ENCODE peak calls at places on chromosomes 6 and 20, in seven cellular contexts. U is AG08396; V is T-helper 9 cell; Y is activated effector memory CD4-positive, alpha-beta T cell treated with Interleukin-2 at 50 U/mL for 16 hours; T is stimulated activated naive CD4-positive, alpha-beta T cell; N is effector memory CD4-positive, alpha-beta T cell; B is lung microvascular endothelial cell. K is an unnamed sample.

GRCh38 chr20:56245761-56246160 is 2.8 kb upstream of the MC3R start:
- DNase-seq in U (no peak), V (no peak), Y (no peak), T (no peak), N (no peak), B (peak; percentile 3), K (peak; percentile 84)

GRCh38 chr20:56187791-56188190 is 60.7 kb upstream of the MC3R start:
- DNase-seq in U (no peak), V (no peak), Y (no peak), T (no peak), N (no peak), B (no peak), K (peak; percentile 46)

GRCh38 chr6:19535351-19535750 is 301.8 kb upstream of the ID4 start:
- DNase-seq in U (no peak), V (no peak), Y (no peak), T (no peak), N (no peak), B (no peak), K (no peak)

GRCh38 chr6:89487864-89488263 is 54.9 kb downstream of the ANKRD6 start:
- DNase-seq in U (no peak), V (no peak), Y (no peak), T (no peak), N (no peak), B (no peak), K (no peak)

GRCh38 chr6:33197431-33198048 is 2.9 kb downstream of the RXRB start:
- DNase-seq in U (peak; percentile 84), V (no peak), Y (no peak), T (no peak), N (no peak), B (peak; percentile 69), K (peak; percentile 70)

GRCh38 chr6:147664092-147664491 is 155.6 kb downstream of the SAMD5 start:
- DNase-seq in U (no peak), V (no peak), Y (no peak), T (no peak), N (no peak), B (no peak), K (no peak)

GRCh38 chr20:59583428-59584277 is 20.7 kb upstream of the PHACTR3 start:
- DNase-seq in U (no peak), V (no peak), Y (no peak), T (no peak), N (no peak), B (no peak), K (no peak)

GRCh38 chr6:34065470-34066283 is 80.2 kb downstream of the GRM4 start:
- DNase-seq in U (no peak), V (no peak), Y (no peak), T (no peak), N (no peak), B (no peak), K (no peak)

GRCh38 chr6:119979862-119980261 is 630.3 kb upstream of the MAN1A1 start:
- DNase-seq in U (no peak), V (no peak), Y (no peak), T (no peak), N (no peak), B (no peak), K (no peak)

GRCh38 chr6:156912431-156912830 is 135.3 kb downstream of the ARID1B start:
- DNase-seq in U (no peak), V (no peak), Y (no peak), T (no peak), N (no peak), B (peak; percentile 16), K (no peak)

GRCh38 chr20:61925555-61926252 is 140.0 kb downstream of the TAF4 start:
- DNase-seq in U (peak; percentile 66), V (no peak), Y (no peak), T (no peak), N (no peak), B (no peak), K (peak; percentile 35)

GRCh38 chr6:16184129-16184528 is 54.3 kb upstream of the GMPR start:
- DNase-seq in U (peak; percentile 40), V (no peak), Y (no peak), T (no peak), N (no peak), B (peak; percentile 41), K (peak; percentile 43)

GRCh38 chr6:100464910-100465700 is at the start of gene SIM1:
- DNase-seq in U (peak; percentile 53), V (no peak), Y (no peak), T (no peak), N (no peak), B (peak; percentile 81), K (no peak)

GRCh38 chr6:7390218-7390878 is 740 bp downstream of the RIOK1 start:
- DNase-seq in U (no peak), V (no peak), Y (no peak), T (peak; percentile 52), N (no peak), B (no peak), K (no peak)

GRCh38 chr6:118372413-118372812 is 175.7 kb upstream of the PLN start:
- DNase-seq in U (peak; percentile 20), V (no peak), Y (no peak), T (no peak), N (no peak), B (no peak), K (no peak)

GRCh38 chr6:996271-996852 is 303.4 kb upstream of the EXOC2 start:
- DNase-seq in U (no peak), V (no peak), Y (no peak), T (no peak), N (no peak), B (no peak), K (peak; percentile 93)

GRCh38 chr6:148840256-148840655 is 93.4 kb downstream of the UST start:
- DNase-seq in U (no peak), V (no peak), Y (no peak), T (no peak), N (no peak), B (no peak), K (peak; percentile 25)

GRCh38 chr20:17910828-17911294 is 57.7 kb downstream of the SNX5 start:
- DNase-seq in U (peak; percentile 73), V (no peak), Y (no peak), T (no peak), N (no peak), B (peak; percentile 83), K (peak; percentile 67)

GRCh38 chr6:3542032-3542640 is 85.3 kb upstream of the SLC22A23 start:
- DNase-seq in U (no peak), V (no peak), Y (no peak), T (no peak), N (no peak), B (no peak), K (peak; percentile 8)

GRCh38 chr6:105649192-105649591 is 246.3 kb upstream of the PREP start:
- DNase-seq in U (no peak), V (no peak), Y (no peak), T (no peak), N (no peak), B (no peak), K (no peak)

GRCh38 chr20:36642136-36642535 is 3.9 kb downstream of the SLA2 start:
- DNase-seq in U (no peak), V (no peak), Y (no peak), T (no peak), N (no peak), B (no peak), K (no peak)

GRCh38 chr6:110287462-110288341 is 70.4 kb downstream of the METTL24 start:
- DNase-seq in U (no peak), V (no peak), Y (no peak), T (no peak), N (no peak), B (no peak), K (no peak)

GRCh38 chr6:157269261-157269794 is 54.0 kb downstream of the TMEM242 start:
- DNase-seq in U (peak; percentile 37), V (no peak), Y (no peak), T (no peak), N (no peak), B (peak; percentile 89), K (no peak)

GRCh38 chr6:106539931-106540330 is 89.4 kb downstream of the RTN4IP1 start:
- DNase-seq in U (no peak), V (no peak), Y (no peak), T (no peak), N (no peak), B (no peak), K (no peak)

GRCh38 chr6:3316363-3316762 is 57.6 kb downstream of the PSMG4 start:
- DNase-seq in U (no peak), V (no peak), Y (no peak), T (no peak), N (no peak), B (no peak), K (no peak)

GRCh38 chr20:41072099-41072798 is 43.6 kb downstream of the TOP1 start:
- DNase-seq in U (peak; percentile 53), V (no peak), Y (no peak), T (no peak), N (no peak), B (peak; percentile 90), K (no peak)

GRCh38 chr6:109834595-109835437 is 143.3 kb upstream of the GPR6 start:
- DNase-seq in U (no peak), V (no peak), Y (no peak), T (no peak), N (no peak), B (no peak), K (no peak)

GRCh38 chr6:161373905-161374451 is 100.1 kb upstream of the AGPAT4 start:
- DNase-seq in U (peak; percentile 70), V (peak; percentile 61), Y (peak; percentile 32), T (peak; percentile 18), N (peak; percentile 23), B (peak; percentile 60), K (peak; percentile 27)

GRCh38 chr20:11117808-11118528 is 444.2 kb upstream of the JAG1 start:
- DNase-seq in U (peak; percentile 10), V (no peak), Y (no peak), T (no peak), N (no peak), B (peak; percentile 92), K (peak; percentile 26)

GRCh38 chr20:2264118-2264517 is 31.7 kb upstream of the TGM3 start:
- DNase-seq in U (no peak), V (no peak), Y (no peak), T (no peak), N (no peak), B (no peak), K (no peak)

GRCh38 chr20:38450412-38450975 is 15.4 kb upstream of the SNHG17 start:
- DNase-seq in U (no peak), V (no peak), Y (no peak), T (no peak), N (no peak), B (peak; percentile 91), K (no peak)

GRCh38 chr20:63463400-63464288 is 8.8 kb downstream of the KCNQ2 start:
- DNase-seq in U (no peak), V (no peak), Y (no peak), T (no peak), N (no peak), B (no peak), K (no peak)

GRCh38 chr6:28683945-28684538 is 158.4 kb downstream of the GPX5 start:
- DNase-seq in U (peak; percentile 39), V (no peak), Y (no peak), T (no peak), N (no peak), B (peak; percentile 69), K (peak; percentile 36)

GRCh38 chr20:54231006-54231405 is 23.1 kb downstream of the PFDN4 start:
- DNase-seq in U (no peak), V (no peak), Y (no peak), T (no peak), N (no peak), B (no peak), K (no peak)

GRCh38 chr20:37386505-37387201 is 40.7 kb downstream of the SRC start:
- DNase-seq in U (no peak), V (no peak), Y (no peak), T (no peak), N (no peak), B (no peak), K (no peak)

GRCh38 chr6:90284745-90285481 is 11.7 kb downstream of the BACH2 start:
- DNase-seq in U (no peak), V (no peak), Y (no peak), T (no peak), N (no peak), B (peak; percentile 74), K (peak; percentile 60)

K was measured in SW480.